ENCODE peak calls at places on chromosomes 12 and 14, in four cellular contexts. P is mucosa of gallbladder, X is NCI-H1417, Q is endothelial cell. E is an unnamed sample.

GRCh38 chr12:74816398-74817175 is 279.0 kb downstream of the ATXN7L3B start:
- DNase-seq in Q (no peak), X (peak), P (no peak), E (no peak)

GRCh38 chr12:6165418-6165817 is 34.8 kb upstream of the CD9 start:
- DNase-seq in Q (no peak), P (no peak), X (no peak), E (no peak)

GRCh38 chr14:24051789-24052655 is at the start of gene CARMIL3:
- DNase-seq in X (peak), Q (peak), P (peak), E (peak)

GRCh38 chr12:130436741-130437501 is 99.2 kb downstream of the PIWIL1 start:
- DNase-seq in X (no peak), Q (no peak), P (no peak), E (no peak)

GRCh38 chr12:1842905-1843640 is 22.7 kb downstream of the LRTM2 start:
- DNase-seq in Q (no peak), P (no peak), X (no peak), E (no peak)

GRCh38 chr12:131455218-131455506 is 255.7 kb upstream of the SFSWAP start:
- DNase-seq in Q (no peak), X (no peak), P (no peak), E (no peak)

GRCh38 chr14:34678306-34678705 is 36.1 kb downstream of the CFL2 start:
- DNase-seq in X (no peak), P (no peak), Q (no peak), E (no peak)

GRCh38 chr12:38508246-38508645 is 191.7 kb downstream of the ALG10B start:
- DNase-seq in Q (no peak), P (no peak), X (no peak), E (no peak)

GRCh38 chr12:68559984-68560822 is 50.5 kb upstream of the RAP1B start:
- DNase-seq in Q (peak), X (no peak), P (peak), E (no peak)

GRCh38 chr14:25945746-25946145 is 652.1 kb downstream of the NOVA1 start:
- DNase-seq in Q (no peak), P (no peak), X (no peak), E (no peak)

GRCh38 chr12:45726594-45727300 is 2.8 kb upstream of the ARID2 start:
- DNase-seq in P (peak), X (peak), Q (peak), E (no peak)